ENCODE peak calls at places on chromosomes 7 and 10, in five cellular contexts. T is fibroblast of lung, Y is small intestine, A is heart left ventricle, M is GM23248. G is an unnamed sample.

GRCh38 chr10:11024596-11024995 is 6.9 kb downstream of the CELF2 start:
- DNase-seq in T (peak; percentile 23), Y (no peak), A (no peak), M (peak; percentile 68), G (no peak)

GRCh38 chr10:86283466-86284287 is 82.9 kb downstream of the GRID1 start:
- DNase-seq in T (no peak), Y (no peak), A (no peak), M (no peak), G (no peak)

GRCh38 chr7:106110238-106110560 is 1.9 kb downstream of the SYPL1 start:
- DNase-seq in T (no peak), Y (peak; percentile 26), A (no peak), M (peak; percentile 40), G (no peak)

GRCh38 chr7:121139427-121139826 is 150.9 kb downstream of the CPED1 start:
- DNase-seq in T (no peak), Y (no peak), A (no peak), M (no peak), G (no peak)

GRCh38 chr7:23468721-23469149 is 1.6 kb downstream of the IGF2BP3 start:
- DNase-seq in T (no peak), Y (no peak), A (no peak), M (no peak), G (no peak)

GRCh38 chr10:133474833-133475734 is 21.3 kb downstream of the SCART1 start:
- DNase-seq in T (no peak), Y (peak; percentile 3), A (no peak), M (no peak), G (no peak)

GRCh38 chr7:22900784-22901183 is 78.1 kb upstream of the TOMM7 start:
- DNase-seq in T (no peak), Y (no peak), A (no peak), M (no peak), G (no peak)

GRCh38 chr10:60238408-60239100 is 151.1 kb downstream of the ANK3 start:
- DNase-seq in T (peak; percentile 62), Y (peak; percentile 5), A (peak; percentile 10), M (peak; percentile 49), G (peak; percentile 52)

GRCh38 chr10:6114758-6115410 is 26.1 kb downstream of the RBM17 start:
- DNase-seq in T (peak; percentile 75), Y (peak; percentile 42), A (no peak), M (peak; percentile 87), G (peak; percentile 73)

GRCh38 chr10:71396084-71396713 is 521 bp upstream of the CDH23 start:
- DNase-seq in T (peak; percentile 16), Y (peak; percentile 46), A (peak; percentile 68), M (peak; percentile 22), G (peak; percentile 14)

GRCh38 chr10:114537791-114538543 is 120.1 kb downstream of the ABLIM1 start:
- DNase-seq in T (no peak), Y (no peak), A (no peak), M (no peak), G (no peak)

GRCh38 chr10:62033108-62033507 is 131.6 kb downstream of the ARID5B start:
- DNase-seq in T (no peak), Y (no peak), A (no peak), M (no peak), G (no peak)

GRCh38 chr10:62031522-62031921 is 130.0 kb downstream of the ARID5B start:
- DNase-seq in T (no peak), Y (no peak), A (no peak), M (no peak), G (no peak)

GRCh38 chr10:62027841-62028501 is 126.5 kb downstream of the ARID5B start:
- DNase-seq in T (no peak), Y (no peak), A (no peak), M (peak; percentile 62), G (no peak)

GRCh38 chr10:62025901-62026879 is 124.7 kb downstream of the ARID5B start:
- DNase-seq in T (peak; percentile 92), Y (no peak), A (no peak), M (peak; percentile 89), G (peak; percentile 90)

GRCh38 chr10:62029401-62029800 is 127.9 kb downstream of the ARID5B start:
- DNase-seq in T (no peak), Y (no peak), A (no peak), M (no peak), G (no peak)
- H3K4me1 ChIP-seq in T (peaks cover 18% of the 10 kb centered on the region), Y (peaks cover 2% of the 10 kb centered on the region), A (no peaks in the 10 kb centered on the region), M (peaks cover 48% of the 10 kb centered on the region), G (peaks cover 28% of the 10 kb centered on the region)

DNA sequence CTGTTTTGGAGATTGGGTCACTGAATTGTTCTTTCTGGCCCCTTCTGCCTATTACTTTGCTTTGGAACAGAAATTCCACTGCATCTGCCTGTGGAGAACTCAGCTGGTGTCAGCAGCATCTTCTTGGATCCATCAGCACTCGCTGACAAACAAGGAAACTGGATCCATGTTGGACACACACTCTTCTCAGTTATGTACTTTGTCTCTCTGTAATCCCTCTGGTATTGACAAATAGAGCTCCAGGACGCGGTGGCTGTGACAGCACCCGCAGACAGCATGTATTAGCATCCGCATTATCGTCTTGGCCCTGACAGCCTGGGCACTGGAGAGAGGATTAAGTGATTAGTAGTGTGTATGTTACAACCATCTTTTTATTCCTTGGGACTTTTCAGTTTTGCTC is 73.0 kb upstream of the BMPER start:
- DNase-seq in T (no peak), Y (no peak), A (no peak), M (peak; percentile 27), G (no peak)
- H3K4me3 ChIP-seq in T (no peak overlapping the region), Y (no peak overlapping the region), A (no peak overlapping the region), M (no peak overlapping the region), G (no peak overlapping the region)

GRCh38 chr7:151732834-151733585 is 143.9 kb downstream of the PRKAG2 start:
- DNase-seq in T (no peak), Y (no peak), A (no peak), M (no peak), G (no peak)

GRCh38 chr7:151735854-151736402 is 141.0 kb downstream of the PRKAG2 start:
- DNase-seq in T (no peak), Y (no peak), A (no peak), M (no peak), G (no peak)

GRCh38 chr7:151738925-151739324 is 138.0 kb downstream of the PRKAG2 start:
- DNase-seq in T (no peak), Y (no peak), A (no peak), M (no peak), G (no peak)

GRCh38 chr7:151735186-151735853 is 141.6 kb downstream of the PRKAG2 start:
- DNase-seq in T (no peak), Y (no peak), A (no peak), M (no peak), G (no peak)

DNA sequence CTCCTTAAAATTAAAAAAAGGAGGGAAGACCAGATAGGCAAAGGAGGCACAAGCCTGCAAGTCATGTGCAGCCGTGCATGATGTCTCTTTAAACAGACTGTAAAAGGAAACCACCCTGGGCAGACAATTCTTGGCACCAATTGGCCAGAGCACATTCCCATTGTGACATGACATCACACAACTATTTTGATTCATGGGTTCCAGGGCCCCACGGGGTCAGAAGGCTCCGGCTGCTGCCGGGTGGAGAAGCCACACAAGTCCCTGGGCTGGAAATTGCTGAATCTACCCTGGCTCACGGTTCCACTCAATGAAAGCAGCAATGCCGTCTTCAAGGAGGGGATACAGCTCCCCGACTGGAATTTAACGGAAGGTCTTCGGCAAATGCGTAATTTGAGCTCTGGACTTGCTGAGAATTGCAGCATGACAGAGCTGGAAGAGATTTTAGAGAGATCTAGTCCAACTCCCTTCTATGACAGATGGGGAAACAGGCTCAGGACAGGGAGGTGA is 140.5 kb downstream of the PRKAG2 start:
- DNase-seq in T (peak; percentile 95), Y (no peak), A (peak; percentile 78), M (peak; percentile 95), G (peak; percentile 92)
- H3K27ac ChIP-seq in T (peak overlapping the region; percentile 72), Y (no peak overlapping the region), A (peak overlapping the region; percentile 87), M (peak overlapping the region; percentile 74), G (peak overlapping the region; percentile 83)

GRCh38 chr7:108129018-108129965 is 869 bp downstream of the LAMB4 start:
- DNase-seq in T (no peak), Y (no peak), A (no peak), M (no peak), G (no peak)
- H3K4me1 ChIP-seq in T (no peaks in the 10 kb centered on the region), Y (no peaks in the 10 kb centered on the region), A (no peaks in the 10 kb centered on the region), M (no peaks in the 10 kb centered on the region), G (peaks cover 8% of the 10 kb centered on the region)

GRCh38 chr10:124076334-124076733 is 17.1 kb downstream of the CHST15 start:
- DNase-seq in T (no peak), Y (no peak), A (no peak), M (no peak), G (no peak)

GRCh38 chr10:124075116-124075955 is 18.1 kb downstream of the CHST15 start:
- DNase-seq in T (no peak), Y (no peak), A (no peak), M (no peak), G (no peak)

GRCh38 chr10:124073642-124074377 is 19.6 kb downstream of the CHST15 start:
- DNase-seq in T (no peak), Y (no peak), A (no peak), M (no peak), G (no peak)

GRCh38 chr10:124072541-124072940 is 20.9 kb downstream of the CHST15 start:
- DNase-seq in T (no peak), Y (no peak), A (no peak), M (no peak), G (no peak)

GRCh38 chr10:124074471-124075109 is 18.8 kb downstream of the CHST15 start:
- DNase-seq in T (no peak), Y (no peak), A (no peak), M (no peak), G (no peak)
- H3K4me3 ChIP-seq in T (no peak overlapping the region), Y (no peak overlapping the region), A (no peak overlapping the region), M (no peak overlapping the region), G (no peak overlapping the region)

GRCh38 chr10:77467422-77467963 is 170.1 kb downstream of the KCNMA1 start:
- DNase-seq in T (no peak), Y (no peak), A (no peak), M (no peak), G (no peak)
- H3K27ac ChIP-seq in T (no peak overlapping the region), Y (no peak overlapping the region), A (no peak overlapping the region), M (no peak overlapping the region), G (no peak overlapping the region)

GRCh38 chr7:86025807-86026206 is 617.9 kb upstream of the GRM3 start:
- DNase-seq in T (no peak), Y (no peak), A (no peak), M (no peak), G (no peak)
- H3K4me1 ChIP-seq in T (no peaks in the 10 kb centered on the region), Y (no peaks in the 10 kb centered on the region), A (no peaks in the 10 kb centered on the region), M (no peaks in the 10 kb centered on the region), G (no peaks in the 10 kb centered on the region)

GRCh38 chr7:19101911-19102310 is 15.5 kb downstream of the TWIST1 start:
- DNase-seq in T (no peak), Y (no peak), A (no peak), M (peak; percentile 66), G (no peak)
- H3K4me3 ChIP-seq in T (no peak overlapping the region), Y (no peak overlapping the region), A (no peak overlapping the region), M (peak overlapping the region; percentile 88), G (no peak overlapping the region)

G was measured in astrocyte.